ENCODE peak calls at places on chromosome 9, in four cellular contexts. G, O, Y and M are unnamed samples.

GRCh38 chr9:19690128-19690527 is 98.7 kb downstream of the SLC24A2 start:
- DNase-seq in G (no peak), O (no peak), Y (no peak), M (no peak)

GRCh38 chr9:75372499-75373268 is 284.4 kb downstream of the OSTF1 start:
- DNase-seq in G (peak), O (no peak), Y (no peak), M (no peak)

GRCh38 chr9:93200989-93201339 is 17.0 kb downstream of the WNK2 start:
- DNase-seq in G (no peak), O (no peak), Y (no peak), M (no peak)

GRCh38 chr9:116576386-116576785 is 110.7 kb upstream of the TRIM32 start:
- DNase-seq in G (no peak), O (no peak), Y (no peak), M (no peak)

GRCh38 chr9:134661791-134662142 is 20.2 kb downstream of the COL5A1 start:
- DNase-seq in G (peak), O (peak), Y (no peak), M (peak)

GRCh38 chr9:31137850-31138160 is 1246.6 kb upstream of the ACO1 start:
- DNase-seq in G (no peak), O (no peak), Y (peak), M (no peak)

GRCh38 chr9:98365227-98365669 is 109.8 kb upstream of the TBC1D2 start:
- DNase-seq in G (no peak), O (no peak), Y (peak), M (no peak)

GRCh38 chr9:120397453-120397852 is 182.5 kb downstream of the CDK5RAP2 start:
- DNase-seq in G (no peak), O (no peak), Y (no peak), M (no peak)

GRCh38 chr9:98521141-98521540 is 187.6 kb downstream of the GABBR2 start:
- DNase-seq in G (no peak), O (no peak), Y (peak), M (no peak)

GRCh38 chr9:132946216-132946615 is 1.8 kb upstream of the TSC1 start:
- DNase-seq in G (no peak), O (no peak), Y (no peak), M (no peak)

GRCh38 chr9:7794196-7794595 is 5.4 kb downstream of the DMAC1 start:
- DNase-seq in G (no peak), O (no peak), Y (no peak), M (no peak)

GRCh38 chr9:125238127-125238914 is 2.8 kb downstream of the HSPA5 start:
- DNase-seq in G (no peak), O (no peak), Y (peak), M (no peak)

GRCh38 chr9:113274474-113275146 is 762 bp downstream of the CDC26 start:
- DNase-seq in G (no peak), O (no peak), Y (peak), M (peak)

GRCh38 chr9:16571127-16571848 is 299.2 kb downstream of the BNC2 start:
- DNase-seq in G (no peak), O (no peak), Y (peak), M (no peak)

GRCh38 chr9:133639613-133640012 is 3.5 kb downstream of the DBH start:
- DNase-seq in G (peak), O (no peak), Y (no peak), M (no peak)

GRCh38 chr9:1771094-1771493 is 244.1 kb upstream of the SMARCA2 start:
- DNase-seq in G (no peak), O (no peak), Y (no peak), M (no peak)

GRCh38 chr9:86341007-86341491 is 13.2 kb downstream of the TUT7 start:
- DNase-seq in G (no peak), O (no peak), Y (no peak), M (no peak)

GRCh38 chr9:84174486-84174885 is 166.1 kb downstream of the SLC28A3 start:
- DNase-seq in G (no peak), O (no peak), Y (no peak), M (no peak)

GRCh38 chr9:121598167-121599000 is 53.0 kb upstream of the DAB2IP start:
- DNase-seq in G (peak), O (peak), Y (peak), M (peak)

GRCh38 chr9:85368781-85369180 is 373.0 kb downstream of the AGTPBP1 start:
- DNase-seq in G (no peak), O (no peak), Y (no peak), M (no peak)

GRCh38 chr9:117014061-117014460 is 327.0 kb downstream of the TRIM32 start:
- DNase-seq in G (no peak), O (no peak), Y (no peak), M (no peak)

GRCh38 chr9:19446361-19446861 is 37.6 kb downstream of the ACER2 start:
- DNase-seq in G (no peak), O (no peak), Y (no peak), M (no peak)

GRCh38 chr9:82546131-82546530 is 516.8 kb downstream of the RASEF start:
- DNase-seq in G (no peak), O (no peak), Y (no peak), M (no peak)

GRCh38 chr9:125663127-125663526 is 43.9 kb downstream of the MAPKAP1 start:
- DNase-seq in G (no peak), O (no peak), Y (peak), M (no peak)

GRCh38 chr9:30522486-30522885 is 1862.0 kb upstream of the ACO1 start:
- DNase-seq in G (no peak), O (no peak), Y (no peak), M (no peak)

GRCh38 chr9:1383823-1384580 is 333.8 kb downstream of the DMRT2 start:
- DNase-seq in G (peak), O (no peak), Y (no peak), M (no peak)

GRCh38 chr9:108473209-108474112 is 382.3 kb downstream of the ACTL7B start:
- DNase-seq in G (peak), O (no peak), Y (peak), M (peak)

GRCh38 chr9:20981486-20981885 is 50.0 kb downstream of the HACD4 start:
- DNase-seq in G (no peak), O (no peak), Y (peak), M (peak)

GRCh38 chr9:4225291-4226119 is 74.4 kb downstream of the GLIS3 start:
- DNase-seq in G (no peak), O (no peak), Y (peak), M (no peak)
- TF ChIP-seq CTCF in G (no peak), O (no peak), Y (peak), M (peak)

GRCh38 chr9:9791621-9792020 is 821.2 kb downstream of the PTPRD start:
- DNase-seq in G (no peak), O (no peak), Y (peak), M (no peak)
- TF ChIP-seq CTCF in G (no peak), O (no peak), Y (no peak), M (peak)

DNA sequence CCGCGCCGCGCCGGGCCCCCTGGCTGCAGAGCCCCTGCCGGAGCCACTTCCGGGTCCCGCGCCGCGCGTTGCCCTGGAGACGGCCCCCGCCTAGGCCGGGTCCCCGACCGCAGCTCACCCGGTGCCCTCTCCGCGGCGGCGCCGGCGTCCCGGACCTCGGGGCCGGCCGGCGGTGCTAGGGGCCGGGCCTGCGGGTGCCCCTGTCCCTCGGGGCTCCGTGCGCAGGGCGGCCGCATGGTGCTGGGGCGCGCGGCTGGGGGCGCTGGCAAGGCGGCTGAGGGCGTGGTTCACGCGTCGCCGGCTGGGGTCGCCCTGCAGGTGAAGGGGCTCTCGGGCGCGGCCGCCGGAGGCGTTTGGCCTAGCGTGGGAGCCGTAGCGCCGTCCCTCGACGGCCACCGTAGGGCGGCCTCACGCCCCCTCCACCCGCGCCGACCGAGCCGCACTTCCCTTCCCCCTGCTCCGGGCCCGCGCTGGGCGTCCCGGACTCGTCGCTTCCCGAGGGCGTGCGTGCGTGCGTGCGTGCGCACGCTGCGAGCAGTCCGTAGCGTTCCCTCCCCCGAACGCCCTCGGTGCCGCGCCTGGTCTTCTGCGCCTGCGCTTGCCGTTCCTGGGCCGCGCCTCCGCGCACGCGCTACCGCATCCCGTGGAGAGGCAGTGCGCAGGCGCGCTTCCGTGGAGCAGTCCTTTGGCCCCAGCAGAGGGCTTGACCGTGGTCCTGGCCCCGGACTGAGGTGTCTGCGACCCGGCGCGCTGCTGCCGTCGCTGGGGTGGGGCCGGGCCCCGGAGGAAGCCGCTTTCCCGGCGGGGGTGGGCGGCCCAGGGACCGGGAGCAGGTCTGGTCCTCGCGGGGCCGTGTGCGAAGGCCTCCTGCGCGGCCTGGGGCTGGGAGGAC is at the start of gene TMEM250:
- DNase-seq in G (peak), O (peak), Y (peak), M (peak)
- TF ChIP-seq CTCF in G (peak), O (no peak), Y (peak), M (no peak)

DNA sequence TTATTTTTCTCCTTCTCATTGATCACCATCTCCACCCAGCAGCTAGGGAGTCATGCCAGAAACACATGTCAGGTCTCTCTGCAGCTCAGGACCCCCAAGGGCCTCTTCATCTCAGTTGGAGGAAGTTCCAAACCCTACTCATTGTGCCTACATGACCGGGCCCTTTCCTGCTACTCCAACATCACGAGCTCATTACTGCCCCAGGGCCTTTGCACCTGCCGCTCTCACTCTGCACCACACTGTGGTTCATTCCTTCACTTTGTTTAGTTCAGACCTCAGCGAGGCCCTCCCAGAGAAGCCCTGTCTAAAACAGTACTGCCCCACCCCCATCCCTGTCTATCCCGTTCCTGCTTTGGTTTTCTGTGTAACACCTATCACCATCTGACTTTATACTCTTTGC is 22.1 kb upstream of the AKNA start:
- DNase-seq in G (no peak), O (no peak), Y (no peak), M (no peak)
- TF ChIP-seq CTCF in G (no peak), O (no peak), Y (no peak), M (no peak)

GRCh38 chr9:87765521-87765920 is 39.6 kb downstream of the CTSL start:
- DNase-seq in G (no peak), O (no peak), Y (no peak), M (no peak)
- TF ChIP-seq CTCF in G (no peak), O (no peak), Y (no peak), M (no peak)

DNA sequence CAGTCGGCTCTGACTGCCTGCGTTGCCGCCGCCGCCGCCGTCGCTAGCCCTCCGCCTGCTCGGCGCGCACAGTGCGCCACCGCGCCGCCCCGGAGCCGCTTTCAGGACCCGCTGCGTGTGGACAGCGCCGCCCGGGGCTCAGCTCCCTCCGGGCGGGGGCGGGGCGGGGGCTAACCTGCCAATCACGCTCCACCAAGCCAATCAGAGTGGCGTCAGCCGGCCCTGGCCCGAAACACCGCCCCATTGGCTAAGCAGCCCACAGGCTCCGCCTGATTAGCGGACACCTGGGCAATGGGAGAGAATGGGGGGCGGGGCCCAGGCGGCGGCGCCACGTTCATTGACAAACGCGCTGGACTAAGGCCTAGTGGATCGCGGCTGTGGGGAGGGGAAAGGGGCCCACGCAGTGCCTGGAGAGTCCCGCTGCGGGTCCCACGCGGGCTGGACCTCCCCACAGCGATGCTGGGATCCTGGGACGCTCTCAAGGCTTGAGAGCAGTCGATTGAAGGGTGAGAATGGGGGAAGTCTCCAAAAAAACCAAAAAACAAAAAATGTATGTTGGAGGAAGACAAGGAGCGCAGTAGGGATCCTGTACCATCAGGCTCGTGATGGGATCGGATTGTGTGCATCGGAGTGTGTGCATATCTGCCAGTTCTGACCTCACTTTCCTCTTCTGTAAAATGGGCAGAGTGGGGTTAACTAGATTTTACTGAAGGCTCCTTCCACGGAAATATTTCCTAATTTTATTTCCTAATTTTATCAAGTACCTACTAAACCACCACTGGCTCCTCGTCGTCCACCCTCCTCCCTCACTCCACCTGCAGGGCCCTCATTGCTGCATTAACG is 6.3 kb downstream of the PAX5 start:
- DNase-seq in G (peak), O (peak), Y (peak), M (peak)
- TF ChIP-seq CTCF in G (no peak), O (no peak), Y (no peak), M (no peak)

GRCh38 chr9:79567671-79568098 is 4.1 kb upstream of the TLE4 start:
- DNase-seq in G (no peak), O (no peak), Y (no peak), M (no peak)
- TF ChIP-seq CTCF in G (no peak), O (no peak), Y (no peak), M (no peak)